ENCODE peak calls at places on chromosomes 3 and 15, in six cellular contexts. T is heart right ventricle, I is lung, E is neuronal stem cell, Z is AG04450, U is right cardiac atrium. V is an unnamed sample. For H3K9me3, the result is how much of the 10 kb centered on the place peaks cover.

GRCh38 chr3:108178676-108179075 is 43.5 kb downstream of the IFT57 start:
- DNase-seq in Z (no peak), U (no peak), I (no peak), T (no peak), E (no peak), V (no peak)

GRCh38 chr15:82679626-82680199 is 30.0 kb downstream of the AP3B2 start:
- DNase-seq in I (no peak), Z (no peak), E (no peak), U (no peak), T (no peak), V (no peak)

GRCh38 chr3:103075282-103075681 is 640.5 kb downstream of the ZPLD1 start:
- DNase-seq in U (no peak), Z (no peak), T (no peak), I (no peak), E (no peak), V (no peak)

GRCh38 chr3:170054204-170054603 is 16.4 kb downstream of the GPR160 start:
- DNase-seq in U (no peak), E (no peak), T (no peak), I (peak), Z (no peak), V (no peak)

GRCh38 chr3:122415104-122415744 is 638 bp downstream of the WDR5B start:
- DNase-seq in Z (no peak), E (no peak), U (no peak), T (no peak), I (peak), V (peak)

GRCh38 chr3:66177026-66177425 is 43.8 kb upstream of the SLC25A26 start:
- DNase-seq in Z (no peak), E (no peak), T (no peak), I (no peak), U (no peak), V (no peak)

GRCh38 chr3:186241910-186242821 is 119.9 kb downstream of the DGKG start:
- DNase-seq in E (peak), T (peak), Z (no peak), I (peak), U (peak), V (peak)

GRCh38 chr15:101242999-101243336 is 8.9 kb downstream of the CHSY1 start:
- DNase-seq in Z (no peak), I (no peak), E (no peak), T (no peak), U (no peak), V (no peak)

GRCh38 chr3:190024912-190025311 is 95.8 kb downstream of the P3H2 start:
- DNase-seq in E (no peak), I (no peak), Z (no peak), U (no peak), T (no peak), V (no peak)

GRCh38 chr3:25037049-25037547 is 391.0 kb upstream of the RARB start:
- DNase-seq in U (no peak), T (no peak), Z (no peak), I (no peak), E (no peak), V (no peak)

GRCh38 chr15:25179673-25180511 is 225.1 kb downstream of the SNRPN start:
- DNase-seq in I (no peak), T (peak), Z (no peak), U (peak), E (no peak), V (peak)
- H3K9me3 ChIP-seq in I (under half), T (under half), Z (half or more), U (under half), E (under half), V (under half)

DNA sequence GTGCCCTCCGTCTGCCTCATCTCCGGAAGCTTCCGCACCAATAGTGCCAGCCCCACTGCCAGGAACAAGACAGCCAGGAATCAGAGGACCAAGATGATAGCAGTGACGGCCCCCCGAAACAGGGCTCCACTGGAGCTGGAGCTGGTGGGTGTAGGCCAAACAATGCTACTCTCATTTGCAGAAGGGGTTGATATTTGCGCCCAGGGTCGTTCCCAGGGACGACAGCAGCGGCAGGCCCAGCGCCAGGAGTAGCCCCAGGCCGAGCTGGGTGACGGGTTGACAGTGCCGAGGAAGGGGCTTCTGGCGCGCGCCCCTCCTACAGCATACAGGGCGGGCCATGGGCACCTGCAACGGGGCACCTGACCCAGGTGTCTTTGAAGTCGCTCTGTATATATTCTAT is 301.4 kb downstream of the CNTN6 start:
- DNase-seq in Z (no peak), U (no peak), T (no peak), I (no peak), E (no peak), V (no peak)
- H3K9me3 ChIP-seq in Z (under half), U (under half), T (under half), I (under half), E (under half), V (under half)

DNA sequence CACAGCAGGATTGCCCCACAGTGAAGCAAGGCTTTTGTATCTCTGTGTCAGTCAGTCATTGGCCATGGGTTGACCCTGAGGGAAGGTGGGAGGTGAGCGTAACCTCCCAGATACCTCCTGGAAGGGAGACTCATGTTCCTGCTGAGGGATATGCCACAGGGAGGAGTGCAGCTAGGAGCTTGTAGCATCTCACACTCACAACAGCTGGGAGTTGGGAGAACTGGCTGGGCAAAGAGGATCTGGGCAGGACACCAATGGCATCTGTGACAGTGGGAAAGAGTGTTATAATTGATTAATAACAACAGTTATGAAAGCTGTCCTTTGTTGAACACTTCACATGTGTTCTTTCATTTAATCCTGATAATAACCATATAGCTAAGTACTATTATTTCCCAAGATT is 171.0 kb downstream of the TLE3 start:
- DNase-seq in E (no peak), T (no peak), U (no peak), Z (no peak), I (no peak), V (no peak)
- H3K9me3 ChIP-seq in E (under half), T (under half), U (under half), Z (under half), I (under half), V (under half)

GRCh38 chr15:76270876-76271275 is 40.4 kb downstream of the ETFA start:
- DNase-seq in I (no peak), E (no peak), T (no peak), Z (no peak), U (no peak), V (no peak)
- H3K9me3 ChIP-seq in I (under half), E (under half), T (under half), Z (under half), U (under half), V (under half)

DNA sequence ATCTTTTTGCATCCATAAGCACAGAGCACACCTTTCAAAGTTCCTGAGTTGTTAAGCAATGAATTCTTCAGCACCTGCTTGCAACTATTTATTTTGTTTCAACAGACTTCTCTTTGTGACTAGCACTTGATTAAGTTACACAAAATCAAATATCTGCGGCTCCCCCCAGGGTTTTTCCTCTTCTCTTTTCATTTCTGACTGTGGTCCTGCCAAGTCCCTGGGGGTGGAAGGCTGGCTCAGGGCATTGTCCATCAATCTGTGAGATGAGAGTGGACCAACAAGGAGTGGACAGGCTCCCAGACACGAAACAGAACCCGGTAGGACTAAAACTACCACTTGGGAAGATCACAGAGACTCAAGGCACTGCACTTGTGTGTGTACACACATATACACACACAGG is 96.8 kb downstream of the GABRB3 start:
- DNase-seq in U (no peak), Z (no peak), I (no peak), T (no peak), E (no peak), V (no peak)
- H3K9me3 ChIP-seq in U (under half), Z (under half), I (under half), T (under half), E (under half), V (under half)

GRCh38 chr3:31654998-31655397 is 122.3 kb downstream of the STT3B start:
- DNase-seq in I (no peak), T (no peak), Z (no peak), E (no peak), U (no peak), V (no peak)
- H3K9me3 ChIP-seq in I (under half), T (under half), Z (under half), E (under half), U (under half), V (under half)

V was measured in testis.